ENCODE peak calls at places on chromosomes 4 and X, in seven cellular contexts. E is pancreas, C is heart right ventricle, O is SK-N-SH, J is left lung, S is psoas muscle, G is right lobe of liver. Z is an unnamed sample.

GRCh38 chr4:151195801-151196200 is 81.2 kb upstream of the PRSS48 start:
- DNase-seq in E (no peak), C (no peak), O (no peak), J (no peak), S (no peak), G (no peak), Z (no peak)

GRCh38 chr4:13536607-13537006 is 7.7 kb downstream of the NKX3-2 start:
- DNase-seq in E (no peak), C (no peak), O (peak; percentile 11), J (no peak), S (no peak), G (no peak), Z (no peak)

GRCh38 chr4:158535130-158535614 is 13.5 kb downstream of the RXFP1 start:
- DNase-seq in E (no peak), C (no peak), O (no peak), J (no peak), S (no peak), G (no peak), Z (no peak)

GRCh38 chr4:30821891-30822612 is 101.9 kb downstream of the PCDH7 start:
- DNase-seq in E (no peak), C (no peak), O (peak; percentile 10), J (no peak), S (no peak), G (no peak), Z (peak; percentile 48)

GRCh38 chr4:171478181-171478580 is 335.0 kb upstream of the GALNTL6 start:
- DNase-seq in E (no peak), C (no peak), O (no peak), J (no peak), S (no peak), G (no peak), Z (no peak)

GRCh38 chrX:7294483-7294882 is 146.5 kb upstream of the PUDP start:
- DNase-seq in E (no peak), C (no peak), O (no peak), J (no peak), S (no peak), G (no peak), Z (no peak)

GRCh38 chr4:30721353-30722091 is 1.4 kb downstream of the PCDH7 start:
- DNase-seq in E (peak; percentile 80), C (peak; percentile 46), O (peak; percentile 86), J (peak; percentile 34), S (peak; percentile 60), G (peak; percentile 53), Z (peak; percentile 68)

GRCh38 chrX:154411322-154411980 is at the start of gene TAFAZZIN:
- DNase-seq in E (peak; percentile 86), C (peak; percentile 80), O (peak; percentile 86), J (peak; percentile 73), S (peak; percentile 87), G (peak; percentile 81), Z (peak; percentile 79)

GRCh38 chrX:73556159-73556558 is 6.8 kb upstream of the CHIC1 start:
- DNase-seq in E (no peak), C (no peak), O (no peak), J (no peak), S (no peak), G (no peak), Z (no peak)

GRCh38 chr4:7358100-7358735 is 76.5 kb downstream of the PSAPL1 start:
- DNase-seq in E (peak; percentile 10), C (peak; percentile 43), O (no peak), J (peak; percentile 61), S (peak; percentile 67), G (no peak), Z (no peak)

GRCh38 chr4:187541666-187542065 is 453.9 kb upstream of the ZFP42 start:
- DNase-seq in E (no peak), C (no peak), O (no peak), J (no peak), S (no peak), G (no peak), Z (no peak)

GRCh38 chr4:143347495-143347894 is 10.8 kb downstream of the GAB1 start:
- DNase-seq in E (no peak), C (no peak), O (no peak), J (no peak), S (no peak), G (no peak), Z (no peak)

GRCh38 chr4:56086073-56086521 is 137.4 kb downstream of the CEP135 start:
- DNase-seq in E (no peak), C (no peak), O (no peak), J (no peak), S (no peak), G (no peak), Z (peak; percentile 63)

GRCh38 chrX:55210931-55211677 is 9.0 kb upstream of the PAGE5 start:
- DNase-seq in E (no peak), C (no peak), O (no peak), J (no peak), S (no peak), G (no peak), Z (no peak)

GRCh38 chr4:3685081-3685645 is 81.0 kb upstream of the ADRA2C start:
- DNase-seq in E (peak; percentile 25), C (no peak), O (no peak), J (peak; percentile 10), S (peak; percentile 35), G (no peak), Z (peak; percentile 1)

GRCh38 chrX:9785944-9786741 is at the start of gene SHROOM2:
- DNase-seq in E (peak; percentile 78), C (no peak), O (peak; percentile 72), J (no peak), S (no peak), G (peak; percentile 59), Z (no peak)

GRCh38 chr4:83208776-83209365 is 75.7 kb downstream of the COQ2 start:
- DNase-seq in E (no peak), C (no peak), O (no peak), J (no peak), S (no peak), G (no peak), Z (no peak)

GRCh38 chr4:39994356-39994755 is 16.6 kb upstream of the PDS5A start:
- DNase-seq in E (no peak), C (no peak), O (no peak), J (no peak), S (no peak), G (no peak), Z (no peak)

GRCh38 chr4:4694296-4694772 is 152.5 kb upstream of the STX18 start:
- DNase-seq in E (no peak), C (peak; percentile 33), O (peak; percentile 30), J (no peak), S (no peak), G (no peak), Z (peak; percentile 55)

GRCh38 chrX:46587753-46588171 is 14.2 kb downstream of the CHST7 start:
- DNase-seq in E (no peak), C (no peak), O (no peak), J (no peak), S (no peak), G (no peak), Z (no peak)
- H3K4me3 ChIP-seq in E (no peak overlapping the region), C (peak overlapping the region; percentile 18), O (peak overlapping the region; percentile 17), J (no peak overlapping the region), S (no peak overlapping the region), G (no peak overlapping the region), Z (no peak overlapping the region)

DNA sequence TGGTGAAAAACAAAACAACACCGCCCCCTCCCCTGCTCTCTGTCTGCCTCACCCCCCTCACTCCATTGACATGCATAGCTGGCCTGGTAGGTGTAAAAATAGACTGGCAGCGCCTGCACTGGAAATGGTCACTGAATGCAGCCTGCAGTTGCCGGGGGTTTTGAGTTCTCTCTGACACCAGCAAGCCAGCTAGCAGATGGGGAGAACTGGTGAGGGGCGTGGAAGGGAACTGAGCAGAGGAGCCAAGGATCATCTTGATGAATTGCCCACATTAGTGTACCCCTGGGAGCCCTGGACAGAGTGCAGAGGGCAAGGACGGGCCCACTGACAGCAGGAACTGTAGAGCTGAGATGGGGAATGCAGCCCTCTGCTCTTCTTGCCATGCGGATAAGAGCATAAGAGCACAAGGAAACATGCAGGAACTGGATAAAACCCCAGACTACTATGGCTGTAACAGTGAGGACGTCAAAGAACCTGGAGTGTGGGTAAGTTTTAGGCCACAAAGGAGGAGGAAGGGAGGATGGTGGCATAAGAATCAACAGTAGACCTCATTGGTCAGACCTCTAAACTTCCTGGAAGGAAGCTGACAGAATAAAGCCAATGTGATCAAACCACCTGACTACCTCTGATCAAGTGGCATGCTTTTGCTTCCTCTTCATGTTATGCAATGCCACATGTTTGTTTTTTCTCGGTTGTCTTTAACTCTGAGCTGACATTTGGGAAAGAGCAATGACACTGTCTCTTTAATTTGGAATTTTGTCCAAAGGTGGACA is 96.3 kb downstream of the ANK2 start:
- DNase-seq in E (no peak), C (no peak), O (no peak), J (no peak), S (peak; percentile 56), G (no peak), Z (peak; percentile 17)
- H3K4me1 ChIP-seq in E (peaks cover 24% of the 10 kb centered on the region), C (peaks cover 42% of the 10 kb centered on the region), O (no peaks in the 10 kb centered on the region), J (no peaks in the 10 kb centered on the region), S (peaks cover 9% of the 10 kb centered on the region), G (no peaks in the 10 kb centered on the region), Z (no peaks in the 10 kb centered on the region)

GRCh38 chrX:152991123-152991522 is 2.8 kb downstream of the PNMA5 start:
- DNase-seq in E (no peak), C (no peak), O (no peak), J (no peak), S (no peak), G (no peak), Z (no peak)

GRCh38 chrX:152989292-152989658 is 4.6 kb downstream of the PNMA5 start:
- DNase-seq in E (no peak), C (no peak), O (no peak), J (no peak), S (no peak), G (no peak), Z (no peak)

GRCh38 chrX:152987801-152988200 is 6.1 kb downstream of the PNMA5 start:
- DNase-seq in E (no peak), C (no peak), O (no peak), J (no peak), S (no peak), G (no peak), Z (no peak)

GRCh38 chrX:152992120-152992519 is 1.8 kb downstream of the PNMA5 start:
- DNase-seq in E (no peak), C (no peak), O (no peak), J (no peak), S (no peak), G (no peak), Z (no peak)

DNA sequence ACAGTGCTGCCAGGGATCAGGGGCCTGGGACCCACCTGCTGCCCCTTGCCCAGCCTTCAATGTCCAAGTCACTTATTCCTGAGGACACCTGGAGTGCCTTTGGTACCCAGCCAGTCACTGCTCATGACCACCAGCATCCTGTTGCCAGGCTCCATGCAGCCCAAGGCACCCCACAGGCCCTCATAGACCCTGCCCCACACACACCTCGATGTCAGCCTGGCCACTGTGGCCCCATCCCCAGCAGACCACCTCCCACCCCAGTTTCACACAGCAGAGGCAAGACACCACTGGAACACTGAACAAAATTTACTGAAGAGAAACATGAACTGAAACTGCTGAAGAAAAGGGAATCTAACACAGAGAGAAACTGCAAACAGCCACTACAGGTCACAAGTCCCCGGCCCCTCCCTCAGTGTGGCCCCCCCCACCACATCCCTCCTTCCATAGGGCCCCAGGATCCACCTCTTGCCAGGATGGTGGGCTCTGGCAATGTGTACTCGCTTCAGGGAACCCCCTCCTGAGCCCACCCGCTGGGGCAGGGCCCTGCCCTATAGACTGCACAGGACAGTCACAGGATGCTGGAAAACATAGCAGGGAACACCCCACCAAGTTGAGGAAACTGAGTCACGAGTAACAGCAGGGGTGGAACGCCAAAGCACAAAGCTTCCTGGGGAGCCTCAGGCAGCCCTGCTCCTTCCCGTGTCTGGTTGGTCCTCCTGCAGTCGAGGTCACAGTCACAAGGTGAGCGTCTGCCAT is 5.2 kb downstream of the PNMA5 start:
- DNase-seq in E (no peak), C (no peak), O (no peak), J (no peak), S (no peak), G (no peak), Z (no peak)
- H3K4me3 ChIP-seq in E (no peak overlapping the region), C (no peak overlapping the region), O (no peak overlapping the region), J (no peak overlapping the region), S (no peak overlapping the region), G (no peak overlapping the region), Z (no peak overlapping the region)

GRCh38 chrX:20514358-20514757 is 247.6 kb upstream of the RPS6KA3 start:
- DNase-seq in E (no peak), C (no peak), O (no peak), J (no peak), S (no peak), G (no peak), Z (no peak)
- H3K4me1 ChIP-seq in E (no peaks in the 10 kb centered on the region), C (no peaks in the 10 kb centered on the region), O (peaks cover 27% of the 10 kb centered on the region), J (peaks cover 8% of the 10 kb centered on the region), S (peaks cover 2% of the 10 kb centered on the region), G (no peaks in the 10 kb centered on the region), Z (no peaks in the 10 kb centered on the region)

Z was measured in BE2C.